ENCODE peak calls at places on chromosomes 16 and 17, in ten cellular contexts. U is PC-9; K is cardiac muscle cell; D is mesenchymal stem cell; X is transverse colon; Z is CD8-positive, alpha-beta memory T cell; B is RWPE1; E is caudate nucleus; F is GM23338; Y is tibial artery. T is an unnamed sample.

GRCh38 chr17:78617371-78618061 is 40.3 kb upstream of the DNAH17 start:
- DNase-seq in U (no peak), K (no peak), D (no peak), X (no peak), Z (no peak), B (no peak), E (no peak), F (no peak), Y (no peak), T (no peak)

GRCh38 chr17:6286239-6286638 is 148.7 kb downstream of the AIPL1 start:
- DNase-seq in U (no peak), K (no peak), D (no peak), X (no peak), Z (no peak), B (no peak), E (no peak), F (peak), Y (no peak), T (no peak)

GRCh38 chr17:50986989-50987660 is 121.0 kb upstream of the TOB1 start:
- DNase-seq in U (no peak), K (peak), D (no peak), X (no peak), Z (no peak), B (no peak), E (no peak), F (no peak), Y (no peak), T (no peak)

GRCh38 chr16:79261461-79261860 is 339.1 kb downstream of the MAF start:
- DNase-seq in U (peak), K (no peak), D (peak), X (peak), Z (peak), B (no peak), E (no peak), F (peak), Y (no peak), T (peak)

GRCh38 chr16:2874584-2875362 is 8.2 kb upstream of the FLYWCH2 start:
- DNase-seq in U (peak), K (peak), D (peak), X (peak), Z (peak), B (peak), E (peak), F (peak), Y (peak), T (peak)

GRCh38 chr16:55900616-55901393 is 25.6 kb upstream of the CES5A start:
- DNase-seq in U (no peak), K (no peak), D (no peak), X (no peak), Z (no peak), B (no peak), E (no peak), F (no peak), Y (no peak), T (no peak)

GRCh38 chr16:30063278-30063892 is 2.2 kb upstream of the ALDOA start:
- DNase-seq in U (no peak), K (no peak), D (no peak), X (no peak), Z (no peak), B (no peak), E (no peak), F (no peak), Y (no peak), T (no peak)

GRCh38 chr16:17271687-17272086 is 199.1 kb downstream of the XYLT1 start:
- DNase-seq in U (no peak), K (peak), D (no peak), X (peak), Z (no peak), B (no peak), E (no peak), F (no peak), Y (peak), T (no peak)

GRCh38 chr17:17416007-17416399 is 60.8 kb upstream of the MED9 start:
- DNase-seq in U (peak), K (peak), D (peak), X (no peak), Z (no peak), B (peak), E (no peak), F (peak), Y (no peak), T (peak)

GRCh38 chr17:58330544-58330996 is 2.0 kb upstream of the TSPOAP1 start:
- DNase-seq in U (no peak), K (no peak), D (no peak), X (no peak), Z (no peak), B (no peak), E (no peak), F (no peak), Y (no peak), T (no peak)

GRCh38 chr17:64387545-64388171 is 3.0 kb downstream of the PECAM1 start:
- DNase-seq in U (no peak), K (no peak), D (no peak), X (no peak), Z (no peak), B (no peak), E (no peak), F (peak), Y (no peak), T (no peak)

GRCh38 chr17:29585080-29585751 is 4.2 kb downstream of the GIT1 start:
- DNase-seq in U (no peak), K (peak), D (no peak), X (no peak), Z (no peak), B (no peak), E (no peak), F (peak), Y (no peak), T (no peak)

GRCh38 chr17:41377546-41377945 is 4.6 kb downstream of the KRT34 start:
- DNase-seq in U (no peak), K (peak), D (no peak), X (no peak), Z (no peak), B (no peak), E (no peak), F (peak), Y (no peak), T (peak)

GRCh38 chr17:73429440-73430164 is 117.8 kb upstream of the CDC42EP4 start:
- DNase-seq in U (peak), K (peak), D (peak), X (peak), Z (peak), B (peak), E (peak), F (peak), Y (peak), T (peak)

GRCh38 chr17:63354251-63354650 is 91.9 kb downstream of the CYB561 start:
- DNase-seq in U (no peak), K (peak), D (no peak), X (no peak), Z (no peak), B (no peak), E (no peak), F (no peak), Y (no peak), T (no peak)

GRCh38 chr17:72077326-72077960 is 43.4 kb upstream of the SOX9 start:
- DNase-seq in U (no peak), K (no peak), D (no peak), X (no peak), Z (no peak), B (no peak), E (no peak), F (peak), Y (no peak), T (peak)

GRCh38 chr16:66360624-66361324 is 5.7 kb upstream of the CDH5 start:
- DNase-seq in U (no peak), K (no peak), D (no peak), X (no peak), Z (no peak), B (no peak), E (no peak), F (no peak), Y (no peak), T (no peak)

GRCh38 chr17:6556121-6557039 is at the start of gene PITPNM3:
- DNase-seq in U (peak), K (no peak), D (peak), X (peak), Z (no peak), B (peak), E (no peak), F (peak), Y (no peak), T (no peak)

GRCh38 chr17:1229354-1229890 is 40.8 kb upstream of the BHLHA9 start:
- DNase-seq in U (peak), K (peak), D (peak), X (peak), Z (peak), B (no peak), E (no peak), F (peak), Y (peak), T (peak)

GRCh38 chr16:20874088-20874581 is 26.0 kb downstream of the DCUN1D3 start:
- DNase-seq in U (no peak), K (no peak), D (no peak), X (no peak), Z (no peak), B (no peak), E (no peak), F (no peak), Y (no peak), T (no peak)

GRCh38 chr16:62548095-62548494 is 511.9 kb upstream of the CDH8 start:
- DNase-seq in U (no peak), K (no peak), D (no peak), X (no peak), Z (no peak), B (no peak), E (no peak), F (peak), Y (no peak), T (no peak)

GRCh38 chr17:50480854-50481490 is 2.3 kb downstream of the RSAD1 start:
- DNase-seq in U (no peak), K (no peak), D (no peak), X (no peak), Z (no peak), B (no peak), E (no peak), F (no peak), Y (no peak), T (peak)

GRCh38 chr16:54121084-54121483 is 165.5 kb downstream of the IRX3 start:
- DNase-seq in U (no peak), K (no peak), D (no peak), X (no peak), Z (no peak), B (no peak), E (no peak), F (no peak), Y (no peak), T (no peak)

GRCh38 chr17:33285413-33285812 is 7.7 kb downstream of the ASIC2 start:
- DNase-seq in U (no peak), K (no peak), D (no peak), X (no peak), Z (no peak), B (no peak), E (no peak), F (no peak), Y (no peak), T (no peak)

GRCh38 chr16:57593021-57593420 is 35.4 kb upstream of the ADGRG1 start:
- DNase-seq in U (no peak), K (no peak), D (no peak), X (no peak), Z (no peak), B (no peak), E (no peak), F (no peak), Y (no peak), T (no peak)

GRCh38 chr17:74758846-74759163 is 10.4 kb downstream of the NHERF1 start:
- DNase-seq in U (peak), K (no peak), D (no peak), X (peak), Z (no peak), B (peak), E (no peak), F (no peak), Y (no peak), T (peak)

GRCh38 chr17:9456265-9456664 is 119.4 kb downstream of the STX8 start:
- DNase-seq in U (no peak), K (no peak), D (no peak), X (peak), Z (no peak), B (no peak), E (no peak), F (no peak), Y (no peak), T (no peak)

GRCh38 chr17:3526491-3526890 is 31.1 kb downstream of the TRPV3 start:
- DNase-seq in U (no peak), K (no peak), D (no peak), X (no peak), Z (no peak), B (no peak), E (no peak), F (no peak), Y (no peak), T (no peak)

GRCh38 chr17:14737984-14738651 is 437.2 kb downstream of the HS3ST3B1 start:
- DNase-seq in U (peak), K (peak), D (peak), X (peak), Z (no peak), B (peak), E (no peak), F (peak), Y (peak), T (no peak)

GRCh38 chr17:1078831-1079561 is 82.1 kb downstream of the TIMM22 start:
- DNase-seq in U (no peak), K (no peak), D (no peak), X (no peak), Z (no peak), B (no peak), E (no peak), F (peak), Y (no peak), T (peak)

GRCh38 chr17:52155301-52155700 is 3.2 kb downstream of the CA10 start:
- DNase-seq in U (no peak), K (no peak), D (no peak), X (no peak), Z (no peak), B (no peak), E (no peak), F (no peak), Y (no peak), T (no peak)

DNA sequence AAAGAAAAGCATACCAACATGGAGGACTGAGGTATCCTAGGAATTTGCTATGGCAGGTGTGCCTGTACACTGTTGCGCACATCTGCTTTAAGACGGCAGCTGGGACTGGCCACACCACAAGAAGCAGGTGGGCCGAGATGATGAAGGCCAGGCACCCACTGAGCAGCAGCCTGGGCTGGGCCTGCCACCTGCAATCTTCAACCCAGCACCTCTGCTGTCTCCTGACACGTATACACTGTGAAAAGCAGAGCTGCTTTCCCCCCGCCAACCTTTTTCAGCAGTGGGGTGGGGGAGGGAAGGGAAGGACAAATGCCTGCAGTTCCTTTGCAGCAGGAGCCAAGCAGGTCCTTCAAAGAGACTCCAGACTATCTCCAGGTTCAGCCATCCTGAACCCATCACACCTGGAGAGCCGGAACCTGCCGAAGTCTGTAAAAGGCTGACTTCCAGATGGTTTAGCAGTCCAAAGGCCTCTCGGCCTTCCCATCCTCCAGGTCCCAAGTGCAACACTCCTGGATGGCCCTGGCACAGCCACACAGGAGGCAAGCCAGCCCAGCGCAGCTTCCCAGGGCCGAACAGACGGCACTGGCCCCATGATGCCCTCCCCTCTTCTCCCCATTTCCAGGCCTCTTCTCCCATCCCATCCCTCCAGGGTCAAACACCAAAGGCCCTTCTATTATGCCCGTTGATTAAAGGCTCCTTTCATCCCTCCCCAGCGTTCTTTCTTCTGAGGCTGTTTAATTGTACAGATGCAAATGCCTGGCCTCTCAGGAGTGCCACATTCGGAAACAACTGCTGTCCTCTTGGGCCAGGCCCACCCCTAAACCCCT is 31.1 kb downstream of the AXIN2 start:
- DNase-seq in U (no peak), K (no peak), D (no peak), X (no peak), Z (no peak), B (no peak), E (no peak), F (no peak), Y (no peak), T (no peak)
- H3K27ac ChIP-seq in U (no peak), K (peak), D (no peak), X (peak), Z (no peak), B (no peak), E (peak), F (peak), Y (no peak), T (no peak)

GRCh38 chr16:68085259-68086071 is at the start of gene NFATC3:
- DNase-seq in U (peak), K (peak), D (peak), X (peak), Z (peak), B (no peak), E (peak), F (peak), Y (peak), T (peak)

GRCh38 chr16:68084504-68085258 is 489 bp upstream of the NFATC3 start:
- DNase-seq in U (peak), K (peak), D (peak), X (peak), Z (peak), B (peak), E (peak), F (peak), Y (peak), T (peak)

GRCh38 chr16:68082596-68083238 is 2.5 kb upstream of the NFATC3 start:
- DNase-seq in U (no peak), K (no peak), D (no peak), X (no peak), Z (no peak), B (no peak), E (no peak), F (no peak), Y (no peak), T (no peak)

GRCh38 chr16:68083239-68083781 is 1.9 kb upstream of the NFATC3 start:
- DNase-seq in U (no peak), K (no peak), D (no peak), X (no peak), Z (no peak), B (no peak), E (no peak), F (no peak), Y (no peak), T (no peak)

GRCh38 chr16:68083861-68084503 is 1.2 kb upstream of the NFATC3 start:
- DNase-seq in U (peak), K (peak), D (peak), X (no peak), Z (no peak), B (no peak), E (no peak), F (peak), Y (no peak), T (no peak)
- H3K27ac ChIP-seq in U (no peak), K (peak), D (peak), X (peak), Z (peak), B (peak), E (peak), F (peak), Y (peak), T (peak)

GRCh38 chr17:76642994-76643393 is 563 bp downstream of the ST6GALNAC1 start:
- DNase-seq in U (no peak), K (no peak), D (no peak), X (no peak), Z (no peak), B (no peak), E (no peak), F (no peak), Y (no peak), T (no peak)
- H3K27ac ChIP-seq in U (no peak), K (no peak), D (no peak), X (peak), Z (peak), B (peak), E (peak), F (no peak), Y (no peak), T (no peak)

GRCh38 chr16:68259421-68259820 is 4.9 kb upstream of the SLC7A6 start:
- DNase-seq in U (no peak), K (no peak), D (no peak), X (no peak), Z (no peak), B (no peak), E (no peak), F (no peak), Y (no peak), T (no peak)

GRCh38 chr16:68265078-68265925 is 976 bp downstream of the SLC7A6 start:
- DNase-seq in U (peak), K (peak), D (peak), X (peak), Z (peak), B (peak), E (no peak), F (peak), Y (peak), T (peak)

GRCh38 chr16:68263559-68264127 is 683 bp upstream of the SLC7A6 start:
- DNase-seq in U (no peak), K (no peak), D (no peak), X (no peak), Z (no peak), B (no peak), E (no peak), F (peak), Y (no peak), T (no peak)

GRCh38 chr16:68267612-68268405 is 3.5 kb downstream of the SLC7A6 start:
- DNase-seq in U (no peak), K (no peak), D (no peak), X (no peak), Z (no peak), B (no peak), E (no peak), F (peak), Y (no peak), T (no peak)

GRCh38 chr16:68264128-68265077 is at the start of gene SLC7A6:
- DNase-seq in U (peak), K (peak), D (peak), X (peak), Z (peak), B (peak), E (no peak), F (peak), Y (peak), T (peak)
- H3K27ac ChIP-seq in U (peak), K (peak), D (peak), X (peak), Z (peak), B (peak), E (peak), F (no peak), Y (peak), T (peak)

DNA sequence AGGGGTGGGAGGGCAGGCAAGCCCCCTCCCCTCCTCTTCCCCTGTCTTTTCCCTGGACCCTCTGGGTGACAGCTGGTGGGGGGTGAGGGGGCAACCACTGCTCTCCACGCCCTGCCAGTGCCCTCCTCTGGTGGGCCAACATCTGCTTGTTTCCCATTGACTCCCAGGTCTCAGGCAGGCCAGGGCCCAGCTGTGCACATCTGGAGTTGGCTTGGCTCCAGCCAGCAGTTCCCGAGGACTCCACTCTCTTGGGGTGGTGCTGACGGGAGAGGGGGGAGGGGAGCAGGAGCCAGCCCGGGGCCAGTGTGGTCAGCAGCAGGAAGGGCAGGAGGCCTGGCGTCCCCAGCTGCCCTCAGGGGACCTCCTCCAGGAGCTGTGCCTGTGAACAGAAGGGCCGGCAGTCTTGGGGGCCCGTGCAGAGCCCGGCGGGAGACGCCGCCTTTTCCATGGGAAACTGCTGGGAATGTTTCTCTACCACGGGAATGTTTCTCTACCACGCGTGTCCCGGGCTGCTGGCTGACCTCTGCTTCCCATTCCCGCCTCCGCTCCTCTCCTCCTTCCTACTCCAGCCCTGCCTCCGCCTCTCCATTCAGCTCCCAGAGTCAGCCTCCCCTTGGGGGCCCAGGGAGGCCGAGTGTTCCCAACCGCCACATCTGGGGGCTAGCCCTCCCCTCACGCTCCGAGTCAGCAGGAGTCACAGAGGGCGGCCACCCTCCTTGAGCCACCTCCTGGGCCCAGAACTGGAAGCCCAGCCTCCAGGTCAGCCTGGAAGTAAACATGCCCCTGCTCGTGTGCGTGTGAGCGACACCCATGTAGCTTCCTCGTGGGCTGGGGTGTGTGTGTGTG is 7.6 kb downstream of the CYGB start:
- DNase-seq in U (peak), K (peak), D (peak), X (peak), Z (no peak), B (no peak), E (no peak), F (no peak), Y (peak), T (peak)
- H3K27ac ChIP-seq in U (peak), K (peak), D (peak), X (peak), Z (peak), B (peak), E (peak), F (peak), Y (peak), T (peak)

GRCh38 chr17:79904865-79905264 is 65.6 kb upstream of the CBX4 start:
- DNase-seq in U (no peak), K (no peak), D (no peak), X (no peak), Z (no peak), B (no peak), E (no peak), F (no peak), Y (no peak), T (no peak)
- H3K27ac ChIP-seq in U (no peak), K (no peak), D (no peak), X (no peak), Z (no peak), B (no peak), E (no peak), F (no peak), Y (no peak), T (no peak)

T was measured in A673.